ENCODE peak calls at places on chromosomes 16 and 17, in ten cellular contexts. C is occipital lobe; Q is amygdala; E is T-helper 17 cell; L is ELR; N is LHCN-M2; S is lower lobe of right lung; F is Ammon's horn; Z is SW480; T is effector CD4-positive, alpha-beta T cell. I is an unnamed sample.

GRCh38 chr17:1043601-1044251 is 46.8 kb downstream of the TIMM22 start:
- DNase-seq in C (no peak), Q (no peak), E (no peak), L (no peak), N (no peak), S (peak; percentile 47), F (no peak), Z (no peak), T (no peak), I (peak; percentile 66)

GRCh38 chr17:42460371-42460770 is 1.7 kb downstream of the ATP6V0A1 start:
- DNase-seq in C (no peak), Q (no peak), E (no peak), L (no peak), N (peak; percentile 42), S (no peak), F (peak; percentile 16), Z (peak; percentile 38), T (no peak), I (no peak)

GRCh38 chr16:59892376-59892775 is 1158.3 kb upstream of the GOT2 start:
- DNase-seq in C (no peak), Q (no peak), E (no peak), L (no peak), N (no peak), S (no peak), F (no peak), Z (no peak), T (no peak), I (no peak)

GRCh38 chr17:29726721-29727252 is 104.1 kb upstream of the CORO6 start:
- DNase-seq in C (no peak), Q (no peak), E (no peak), L (peak; percentile 50), N (peak; percentile 91), S (no peak), F (no peak), Z (peak; percentile 9), T (peak; percentile 6), I (no peak)

GRCh38 chr17:4101127-4101798 is 41.6 kb downstream of the ZZEF1 start:
- DNase-seq in C (no peak), Q (no peak), E (no peak), L (no peak), N (no peak), S (no peak), F (peak; percentile 53), Z (no peak), T (no peak), I (no peak)

GRCh38 chr17:15233022-15233805 is 31.9 kb downstream of the PMP22 start:
- DNase-seq in C (no peak), Q (no peak), E (no peak), L (peak; percentile 79), N (peak; percentile 72), S (no peak), F (peak; percentile 65), Z (peak; percentile 18), T (no peak), I (peak; percentile 58)

GRCh38 chr16:62280556-62280955 is 244.3 kb upstream of the CDH8 start:
- DNase-seq in C (no peak), Q (no peak), E (no peak), L (no peak), N (no peak), S (no peak), F (peak; percentile 54), Z (no peak), T (no peak), I (no peak)

GRCh38 chr16:61042736-61043135 is 993.5 kb downstream of the CDH8 start:
- DNase-seq in C (no peak), Q (no peak), E (no peak), L (no peak), N (no peak), S (no peak), F (no peak), Z (no peak), T (no peak), I (peak; percentile 43)

GRCh38 chr16:81181013-81181720 is 57.3 kb upstream of the BCO1 start:
- DNase-seq in C (no peak), Q (no peak), E (no peak), L (peak; percentile 99), N (peak; percentile 98), S (peak; percentile 62), F (no peak), Z (peak; percentile 93), T (no peak), I (peak; percentile 91)

GRCh38 chr17:8892338-8892690 is 24.8 kb upstream of the PIK3R6 start:
- DNase-seq in C (no peak), Q (no peak), E (no peak), L (peak; percentile 19), N (no peak), S (no peak), F (no peak), Z (no peak), T (no peak), I (no peak)

GRCh38 chr17:50781167-50781566 is 13.8 kb upstream of the ANKRD40CL start:
- DNase-seq in C (no peak), Q (no peak), E (no peak), L (no peak), N (no peak), S (no peak), F (no peak), Z (no peak), T (no peak), I (no peak)

GRCh38 chr17:309361-309888 is 43.2 kb downstream of the RPH3AL start:
- DNase-seq in C (no peak), Q (no peak), E (no peak), L (peak; percentile 57), N (peak; percentile 26), S (peak; percentile 42), F (no peak), Z (no peak), T (no peak), I (peak; percentile 64)

GRCh38 chr17:31113939-31114338 is 19.2 kb downstream of the NF1 start:
- DNase-seq in C (no peak), Q (no peak), E (no peak), L (no peak), N (no peak), S (no peak), F (no peak), Z (no peak), T (no peak), I (no peak)

GRCh38 chr17:8488491-8488890 is 52.8 kb downstream of the NDEL1 start:
- DNase-seq in C (no peak), Q (no peak), E (no peak), L (no peak), N (no peak), S (no peak), F (no peak), Z (no peak), T (no peak), I (no peak)

GRCh38 chr16:56858375-56858774 is 6.6 kb upstream of the SLC12A3 start:
- DNase-seq in C (no peak), Q (no peak), E (no peak), L (no peak), N (no peak), S (peak; percentile 60), F (no peak), Z (no peak), T (no peak), I (no peak)

GRCh38 chr16:57892447-57893096 is 78.4 kb downstream of the CNGB1 start:
- DNase-seq in C (no peak), Q (no peak), E (no peak), L (peak; percentile 34), N (peak; percentile 13), S (peak; percentile 68), F (peak; percentile 32), Z (no peak), T (no peak), I (no peak)

I was measured in iPS-NIHi11.